ENCODE peak calls at places on chromosomes 6 and 20, in ten cellular contexts. One of them, this sample, is unnamed.

GRCh38 chr6:156832166-156832743 is 55.1 kb downstream of the ARID1B start:
- DNase-seq in RPMI8226: no peak
- DNase-seq in HCT116: peak
- DNase-seq in AG10803: peak
- DNase-seq in HT-29: peak
- DNase-seq in HS-27A: peak
- DNase-seq in putamen: peak
- DNase-seq in WTC11: no peak
- DNase-seq in C1 segment of cervical spinal cord: no peak
- DNase-seq in HepG2: no peak
- DNase-seq in this sample: no peak

GRCh38 chr6:111997078-111997862 is 56.6 kb upstream of the CCN6 start:
- DNase-seq in WTC11: peak
- DNase-seq in HCT116: peak
- DNase-seq in HS-27A: peak
- DNase-seq in putamen: peak
- DNase-seq in AG10803: peak
- DNase-seq in HT-29: peak
- DNase-seq in C1 segment of cervical spinal cord: peak
- DNase-seq in RPMI8226: peak
- DNase-seq in HepG2: peak
- DNase-seq in this sample: peak

GRCh38 chr6:20441921-20442320 is 40.2 kb downstream of the E2F3 start:
- DNase-seq in HepG2: peak
- DNase-seq in HCT116: no peak
- DNase-seq in HT-29: no peak
- DNase-seq in AG10803: no peak
- DNase-seq in WTC11: no peak
- DNase-seq in C1 segment of cervical spinal cord: no peak
- DNase-seq in HS-27A: no peak
- DNase-seq in putamen: no peak
- DNase-seq in RPMI8226: no peak
- DNase-seq in this sample: no peak

GRCh38 chr6:96450082-96450759 is 71.4 kb upstream of the UFL1 start:
- DNase-seq in AG10803: no peak
- DNase-seq in RPMI8226: no peak
- DNase-seq in HS-27A: no peak
- DNase-seq in HepG2: no peak
- DNase-seq in HCT116: no peak
- DNase-seq in C1 segment of cervical spinal cord: no peak
- DNase-seq in WTC11: no peak
- DNase-seq in putamen: no peak
- DNase-seq in HT-29: no peak
- DNase-seq in this sample: no peak

GRCh38 chr6:10945845-10946244 is 59.0 kb downstream of the SYCP2L start:
- DNase-seq in WTC11: no peak
- DNase-seq in RPMI8226: no peak
- DNase-seq in HepG2: no peak
- DNase-seq in HCT116: no peak
- DNase-seq in putamen: no peak
- DNase-seq in HS-27A: no peak
- DNase-seq in HT-29: no peak
- DNase-seq in C1 segment of cervical spinal cord: no peak
- DNase-seq in AG10803: no peak
- DNase-seq in this sample: no peak

GRCh38 chr6:3659748-3660147 is 91.8 kb downstream of the PXDC1 start:
- DNase-seq in HepG2: no peak
- DNase-seq in HS-27A: no peak
- DNase-seq in putamen: no peak
- DNase-seq in C1 segment of cervical spinal cord: no peak
- DNase-seq in WTC11: no peak
- DNase-seq in AG10803: no peak
- DNase-seq in HCT116: no peak
- DNase-seq in RPMI8226: no peak
- DNase-seq in HT-29: no peak
- DNase-seq in this sample: no peak

GRCh38 chr20:8454137-8454712 is 322.2 kb downstream of the PLCB1 start:
- DNase-seq in putamen: no peak
- DNase-seq in C1 segment of cervical spinal cord: no peak
- DNase-seq in HCT116: peak
- DNase-seq in WTC11: no peak
- DNase-seq in AG10803: peak
- DNase-seq in HS-27A: peak
- DNase-seq in HepG2: peak
- DNase-seq in RPMI8226: peak
- DNase-seq in HT-29: peak
- DNase-seq in this sample: no peak

GRCh38 chr6:76792394-76792793 is 670.9 kb downstream of the HTR1B start:
- DNase-seq in C1 segment of cervical spinal cord: no peak
- DNase-seq in AG10803: peak
- DNase-seq in HCT116: no peak
- DNase-seq in HT-29: no peak
- DNase-seq in RPMI8226: no peak
- DNase-seq in putamen: no peak
- DNase-seq in WTC11: no peak
- DNase-seq in HS-27A: peak
- DNase-seq in HepG2: no peak
- DNase-seq in this sample: no peak

GRCh38 chr6:147514831-147515230 is 6.3 kb downstream of the SAMD5 start:
- DNase-seq in putamen: no peak
- DNase-seq in HT-29: no peak
- DNase-seq in AG10803: no peak
- DNase-seq in HS-27A: no peak
- DNase-seq in HCT116: no peak
- DNase-seq in RPMI8226: no peak
- DNase-seq in WTC11: no peak
- DNase-seq in HepG2: no peak
- DNase-seq in C1 segment of cervical spinal cord: no peak
- DNase-seq in this sample: no peak

GRCh38 chr6:48150701-48151100 is 39.7 kb upstream of the PTCHD4 start:
- DNase-seq in C1 segment of cervical spinal cord: no peak
- DNase-seq in HS-27A: no peak
- DNase-seq in AG10803: no peak
- DNase-seq in HT-29: no peak
- DNase-seq in WTC11: no peak
- DNase-seq in RPMI8226: no peak
- DNase-seq in HepG2: no peak
- DNase-seq in putamen: no peak
- DNase-seq in HCT116: no peak
- DNase-seq in this sample: no peak

GRCh38 chr20:63238491-63239126 is 2.9 kb downstream of the BIRC7 start:
- DNase-seq in HCT116: no peak
- DNase-seq in putamen: no peak
- DNase-seq in HepG2: no peak
- DNase-seq in HT-29: peak
- DNase-seq in C1 segment of cervical spinal cord: peak
- DNase-seq in RPMI8226: peak
- DNase-seq in WTC11: no peak
- DNase-seq in AG10803: no peak
- DNase-seq in HS-27A: no peak
- DNase-seq in this sample: peak

GRCh38 chr20:38700146-38700545 is 24.1 kb upstream of the SLC32A1 start:
- DNase-seq in WTC11: no peak
- DNase-seq in RPMI8226: no peak
- DNase-seq in HT-29: no peak
- DNase-seq in C1 segment of cervical spinal cord: no peak
- DNase-seq in HCT116: no peak
- DNase-seq in HS-27A: no peak
- DNase-seq in HepG2: no peak
- DNase-seq in AG10803: no peak
- DNase-seq in putamen: no peak
- DNase-seq in this sample: no peak

GRCh38 chr6:818191-818590 is 125.3 kb upstream of the EXOC2 start:
- DNase-seq in RPMI8226: no peak
- DNase-seq in WTC11: no peak
- DNase-seq in HCT116: no peak
- DNase-seq in AG10803: no peak
- DNase-seq in putamen: peak
- DNase-seq in HS-27A: no peak
- DNase-seq in HepG2: no peak
- DNase-seq in HT-29: peak
- DNase-seq in C1 segment of cervical spinal cord: no peak
- DNase-seq in this sample: no peak

GRCh38 chr6:28488916-28489365 is 26.7 kb downstream of the GPX6 start:
- DNase-seq in HepG2: peak
- DNase-seq in RPMI8226: peak
- DNase-seq in C1 segment of cervical spinal cord: no peak
- DNase-seq in HT-29: peak
- DNase-seq in putamen: peak
- DNase-seq in HCT116: peak
- DNase-seq in HS-27A: peak
- DNase-seq in WTC11: peak
- DNase-seq in AG10803: peak
- DNase-seq in this sample: no peak

GRCh38 chr6:53246924-53247323 is 98.3 kb upstream of the GCM1 start:
- DNase-seq in HepG2: no peak
- DNase-seq in HT-29: no peak
- DNase-seq in RPMI8226: no peak
- DNase-seq in C1 segment of cervical spinal cord: no peak
- DNase-seq in HCT116: no peak
- DNase-seq in WTC11: no peak
- DNase-seq in putamen: no peak
- DNase-seq in AG10803: no peak
- DNase-seq in HS-27A: no peak
- DNase-seq in this sample: no peak

GRCh38 chr20:53489528-53489927 is 104.1 kb downstream of the ZNF217 start:
- DNase-seq in HT-29: no peak
- DNase-seq in HepG2: no peak
- DNase-seq in C1 segment of cervical spinal cord: no peak
- DNase-seq in HCT116: no peak
- DNase-seq in WTC11: no peak
- DNase-seq in AG10803: no peak
- DNase-seq in putamen: no peak
- DNase-seq in HS-27A: no peak
- DNase-seq in RPMI8226: no peak
- DNase-seq in this sample: no peak

GRCh38 chr6:133436652-133437051 is 195.5 kb downstream of the EYA4 start:
- DNase-seq in RPMI8226: no peak
- DNase-seq in AG10803: no peak
- DNase-seq in HS-27A: no peak
- DNase-seq in WTC11: no peak
- DNase-seq in HT-29: no peak
- DNase-seq in HCT116: no peak
- DNase-seq in HepG2: no peak
- DNase-seq in C1 segment of cervical spinal cord: no peak
- DNase-seq in putamen: no peak
- DNase-seq in this sample: no peak

GRCh38 chr6:25570608-25571007 is 81.4 kb upstream of the SCGN start:
- DNase-seq in RPMI8226: no peak
- DNase-seq in HS-27A: no peak
- DNase-seq in C1 segment of cervical spinal cord: no peak
- DNase-seq in WTC11: no peak
- DNase-seq in HT-29: no peak
- DNase-seq in AG10803: no peak
- DNase-seq in HCT116: no peak
- DNase-seq in HepG2: no peak
- DNase-seq in putamen: no peak
- DNase-seq in this sample: no peak

GRCh38 chr6:17816921-17817611 is 110.3 kb upstream of the NUP153 start:
- DNase-seq in AG10803: peak
- DNase-seq in WTC11: no peak
- DNase-seq in HT-29: peak
- DNase-seq in RPMI8226: peak
- DNase-seq in C1 segment of cervical spinal cord: no peak
- DNase-seq in HepG2: peak
- DNase-seq in HS-27A: no peak
- DNase-seq in HCT116: no peak
- DNase-seq in putamen: no peak
- DNase-seq in this sample: no peak

GRCh38 chr6:39821739-39822532 is 29.8 kb downstream of the DAAM2 start:
- DNase-seq in WTC11: no peak
- DNase-seq in HCT116: no peak
- DNase-seq in HepG2: no peak
- DNase-seq in putamen: peak
- DNase-seq in RPMI8226: no peak
- DNase-seq in HS-27A: no peak
- DNase-seq in HT-29: no peak
- DNase-seq in C1 segment of cervical spinal cord: peak
- DNase-seq in AG10803: peak
- DNase-seq in this sample: peak

GRCh38 chr6:125165256-125165655 is 11.7 kb downstream of the TPD52L1 start:
- DNase-seq in C1 segment of cervical spinal cord: no peak
- DNase-seq in HepG2: no peak
- DNase-seq in AG10803: peak
- DNase-seq in RPMI8226: no peak
- DNase-seq in HCT116: no peak
- DNase-seq in HS-27A: no peak
- DNase-seq in WTC11: no peak
- DNase-seq in putamen: no peak
- DNase-seq in HT-29: no peak
- DNase-seq in this sample: no peak

GRCh38 chr20:42875581-42875980 is 314.1 kb downstream of the PTPRT start:
- DNase-seq in putamen: no peak
- DNase-seq in C1 segment of cervical spinal cord: no peak
- DNase-seq in HepG2: no peak
- DNase-seq in RPMI8226: no peak
- DNase-seq in AG10803: no peak
- DNase-seq in HS-27A: no peak
- DNase-seq in HCT116: no peak
- DNase-seq in WTC11: no peak
- DNase-seq in HT-29: no peak
- DNase-seq in this sample: no peak

GRCh38 chr6:170449231-170449630 is 103.9 kb downstream of the PSMB1 start:
- DNase-seq in RPMI8226: no peak
- DNase-seq in WTC11: no peak
- DNase-seq in HepG2: no peak
- DNase-seq in putamen: no peak
- DNase-seq in HS-27A: no peak
- DNase-seq in C1 segment of cervical spinal cord: no peak
- DNase-seq in HCT116: no peak
- DNase-seq in HT-29: no peak
- DNase-seq in AG10803: peak
- DNase-seq in this sample: no peak

This sample was measured in substantia nigra.